ENCODE peak calls at places on chromosomes 4 and X, in five cellular contexts. I is activated CD8-positive, alpha-beta T cell treated with anti-CD3 and anti-CD28 coated beads for 36 hours; O is fibroblast of lung; U is cardiac muscle cell; F is epithelial cell of esophagus. R is an unnamed sample.

GRCh38 chrX:20067709-20068315 is 48.9 kb downstream of the MAP7D2 start:
- DNase-seq in I (no peak), O (peak), U (no peak), F (peak), R (no peak)

GRCh38 chrX:17039826-17040225 is 93.4 kb downstream of the REPS2 start:
- DNase-seq in I (no peak), O (peak), U (no peak), F (no peak), R (no peak)

GRCh38 chrX:134836497-134836968 is 154.3 kb upstream of the SMIM10 start:
- DNase-seq in I (no peak), O (peak), U (no peak), F (peak), R (no peak)

GRCh38 chr4:130416228-130416627 is 1320.3 kb downstream of the C4orf33 start:
- DNase-seq in I (no peak), O (no peak), U (no peak), F (no peak), R (no peak)

GRCh38 chr4:25110653-25111329 is 49.5 kb downstream of the SEPSECS start:
- DNase-seq in I (no peak), O (no peak), U (no peak), F (no peak), R (peak)

GRCh38 chrX:140815868-140816267 is 106.3 kb downstream of the LINC00632 start:
- DNase-seq in I (no peak), O (peak), U (no peak), F (peak), R (no peak)

GRCh38 chr4:182023469-182023868 is 219.7 kb upstream of the TENM3 start:
- DNase-seq in I (no peak), O (no peak), U (no peak), F (no peak), R (no peak)

GRCh38 chr4:24576276-24576675 is 8.1 kb downstream of the DHX15 start:
- DNase-seq in I (no peak), O (no peak), U (no peak), F (no peak), R (no peak)

GRCh38 chrX:44035576-44035975 is 62.4 kb upstream of the NDP start:
- DNase-seq in I (no peak), O (peak), U (no peak), F (no peak), R (no peak)

GRCh38 chrX:17591741-17592110 is 145.6 kb upstream of the SCML1 start:
- DNase-seq in I (peak), O (peak), U (no peak), F (peak), R (no peak)

GRCh38 chr4:100977746-100978397 is 369.5 kb downstream of the PPP3CA start:
- DNase-seq in I (no peak), O (peak), U (no peak), F (peak), R (no peak)

GRCh38 chrX:40262641-40263560 is 165.1 kb upstream of the BCOR start:
- DNase-seq in I (no peak), O (peak), U (peak), F (peak), R (no peak)

GRCh38 chr4:24473309-24473721 is 111.0 kb downstream of the DHX15 start:
- DNase-seq in I (peak), O (peak), U (peak), F (peak), R (no peak)

GRCh38 chr4:136927172-136927571 is 605.1 kb downstream of the PCDH18 start:
- DNase-seq in I (no peak), O (peak), U (no peak), F (peak), R (no peak)

GRCh38 chr4:42995343-42995944 is 102.9 kb downstream of the GRXCR1 start:
- DNase-seq in I (no peak), O (peak), U (peak), F (peak), R (peak)

GRCh38 chrX:107861056-107861455 is 35.4 kb downstream of the MID2 start:
- DNase-seq in I (no peak), O (no peak), U (no peak), F (peak), R (no peak)

GRCh38 chr4:1187182-1187581 is 14.8 kb upstream of the SPON2 start:
- DNase-seq in I (peak), O (no peak), U (no peak), F (no peak), R (no peak)

GRCh38 chr4:80307774-80308465 is 27.6 kb upstream of the CFAP299 start:
- DNase-seq in I (no peak), O (peak), U (no peak), F (peak), R (no peak)

GRCh38 chr4:109912706-109913621 is at the start of gene EGF:
- DNase-seq in I (no peak), O (peak), U (peak), F (peak), R (no peak)

GRCh38 chr4:118076958-118077766 is 42.9 kb downstream of the NDST3 start:
- DNase-seq in I (peak), O (peak), U (no peak), F (peak), R (peak)
- TF ChIP-seq CTCF in I (peak), O (peak), U (peak), F (peak), R (peak)

GRCh38 chr4:154503598-154503997 is 12.0 kb upstream of the DCHS2 start:
- DNase-seq in I (no peak), O (peak), U (peak), F (peak), R (no peak)

GRCh38 chr4:154511990-154512389 is 20.4 kb upstream of the DCHS2 start:
- DNase-seq in I (no peak), O (no peak), U (no peak), F (no peak), R (no peak)

GRCh38 chr4:154507170-154507569 is 15.6 kb upstream of the DCHS2 start:
- DNase-seq in I (no peak), O (no peak), U (no peak), F (peak), R (no peak)

DNA sequence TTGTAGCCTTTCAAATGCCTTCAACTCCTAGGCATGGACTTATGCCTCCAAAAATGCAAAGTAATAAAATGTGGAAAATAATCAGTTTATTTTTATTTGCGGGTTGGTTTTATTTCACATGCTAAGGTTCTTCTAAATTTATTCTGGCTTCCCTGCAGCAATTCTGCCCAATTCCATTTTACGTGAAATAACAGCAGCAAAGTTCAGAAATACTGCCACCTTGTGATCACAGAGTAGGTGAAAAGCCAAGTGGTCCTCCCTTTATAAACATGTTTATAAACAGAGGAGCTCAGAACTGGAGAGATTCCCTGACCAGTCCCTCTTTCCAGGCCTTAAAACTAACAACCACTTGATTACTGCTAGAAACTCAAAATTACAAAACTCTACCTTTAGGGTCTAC is 14.7 kb upstream of the DCHS2 start:
- DNase-seq in I (no peak), O (peak), U (peak), F (peak), R (no peak)
- TF ChIP-seq CTCF in I (peak), O (peak), U (peak), F (peak), R (peak)

GRCh38 chr4:11623726-11624037 is 195.0 kb upstream of the HS3ST1 start:
- DNase-seq in I (peak), O (no peak), U (peak), F (peak), R (no peak)
- TF ChIP-seq CTCF in I (no peak), O (no peak), U (peak), F (peak), R (peak)

GRCh38 chr4:176014583-176015108 is 51.0 kb upstream of the WDR17 start:
- DNase-seq in I (no peak), O (no peak), U (no peak), F (no peak), R (no peak)
- TF ChIP-seq CTCF in I (no peak), O (no peak), U (no peak), F (no peak), R (no peak)

DNA sequence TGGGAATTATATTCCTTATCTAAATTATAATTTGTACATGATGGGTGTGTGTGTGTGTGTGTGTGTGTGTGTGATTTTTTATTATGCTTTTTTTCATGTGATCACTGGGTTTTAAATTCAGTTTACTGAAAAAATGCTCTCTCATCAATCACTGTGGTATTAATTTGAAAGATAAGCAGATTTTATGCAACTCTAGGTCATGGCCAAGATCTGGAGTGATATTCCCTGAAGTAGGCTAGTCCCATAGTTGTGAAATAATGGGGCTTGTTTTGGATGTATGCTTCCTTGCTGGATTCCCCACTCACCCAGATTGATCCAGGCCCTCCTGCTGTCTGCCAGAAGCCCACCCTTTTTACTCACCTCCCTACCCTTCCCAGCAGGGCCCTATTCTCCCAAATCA is 22.0 kb upstream of the PGRMC2 start:
- DNase-seq in I (no peak), O (no peak), U (no peak), F (no peak), R (no peak)
- TF ChIP-seq CTCF in I (no peak), O (no peak), U (no peak), F (no peak), R (no peak)

DNA sequence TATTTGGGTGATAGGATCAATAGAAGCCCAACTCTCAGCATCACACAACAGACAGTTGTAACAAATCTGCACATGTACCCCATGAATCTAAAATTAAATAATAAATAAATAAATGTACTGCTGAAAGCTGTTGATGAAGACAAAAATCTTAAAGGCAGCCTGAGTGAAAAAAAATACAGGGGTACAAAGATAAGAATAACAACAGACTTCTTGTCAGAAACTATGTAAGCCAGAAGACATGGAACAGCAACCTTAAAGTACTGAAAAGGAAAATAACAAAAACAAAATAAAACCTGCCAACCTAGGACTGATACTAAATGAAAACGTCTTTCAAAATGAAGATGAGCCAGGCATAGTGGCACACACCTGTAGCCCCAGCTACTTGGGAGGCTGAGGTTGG is 25.0 kb upstream of the PDLIM5 start:
- DNase-seq in I (no peak), O (no peak), U (no peak), F (no peak), R (no peak)
- TF ChIP-seq CTCF in I (no peak), O (no peak), U (no peak), F (no peak), R (no peak)

DNA sequence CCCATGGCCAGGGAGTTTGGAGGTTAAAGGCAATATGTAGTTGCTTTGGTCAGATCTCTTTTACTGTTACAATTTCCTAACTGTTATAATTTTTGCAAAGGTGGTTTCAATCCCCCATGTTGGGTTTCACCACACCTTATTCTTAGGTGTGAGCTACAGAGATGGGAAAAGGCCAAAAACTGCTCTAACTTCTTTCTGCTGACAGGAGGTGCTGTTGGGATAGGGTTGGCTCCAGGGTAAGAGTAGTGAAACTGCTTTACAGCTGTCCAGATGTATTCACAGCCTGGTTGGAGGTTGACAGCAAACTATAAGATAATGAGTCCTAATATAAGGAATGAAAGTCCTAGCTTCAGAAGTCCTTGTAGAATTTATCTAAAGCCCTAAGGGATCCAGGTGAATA is 181.3 kb upstream of the TEX13D start:
- DNase-seq in I (no peak), O (no peak), U (no peak), F (no peak), R (no peak)
- TF ChIP-seq CTCF in I (no peak), O (no peak), U (no peak), F (no peak), R (no peak)

DNA sequence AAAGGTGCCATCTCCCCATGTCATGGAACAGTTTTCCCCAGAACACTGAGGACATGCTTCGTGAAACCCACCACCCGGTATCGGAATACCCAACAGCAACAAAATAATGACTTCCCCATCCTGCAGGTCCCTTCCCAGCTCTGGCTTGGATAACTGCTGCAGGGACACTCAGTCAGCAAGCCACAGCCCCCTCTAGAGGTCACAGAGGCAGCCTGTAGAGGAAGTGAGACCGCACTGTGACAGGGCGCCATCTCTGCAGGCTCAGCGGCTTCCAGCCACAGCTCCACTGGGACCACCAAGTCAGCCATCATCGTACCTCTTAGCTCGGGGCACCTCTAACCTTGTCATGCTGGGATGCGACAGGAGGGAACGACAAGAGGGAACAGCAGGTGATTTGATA is 315.9 kb downstream of the LDB2 start:
- DNase-seq in I (peak), O (no peak), U (peak), F (no peak), R (no peak)
- TF ChIP-seq CTCF in I (no peak), O (peak), U (peak), F (no peak), R (no peak)

DNA sequence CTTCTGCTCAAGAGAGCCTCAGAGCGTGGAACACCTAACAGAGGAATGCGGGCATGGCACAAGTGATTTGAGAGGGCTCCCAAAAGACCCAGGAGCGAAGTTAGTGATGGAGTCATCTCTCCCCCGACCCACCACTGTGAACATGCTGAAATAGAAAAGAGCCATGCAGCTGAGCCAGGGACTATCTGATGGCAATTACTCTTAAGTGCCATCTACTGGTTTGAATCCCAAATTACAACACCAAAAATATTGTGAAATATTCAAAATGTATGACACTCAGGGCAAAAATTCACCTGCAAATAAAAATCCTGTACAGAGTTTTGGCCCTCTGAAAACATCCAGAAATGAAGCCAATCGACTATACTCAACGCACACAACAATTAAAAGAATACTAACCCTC is 2038.9 kb upstream of the ADGRL3 start:
- DNase-seq in I (no peak), O (no peak), U (no peak), F (no peak), R (no peak)
- TF ChIP-seq CTCF in I (no peak), O (no peak), U (no peak), F (no peak), R (no peak)